ENCODE peak calls at places on chromosome 10, in eight cellular contexts. Z is K562; N is uterus; D is gastrocnemius medialis; W is SJSA1; G is lung; M is CD8-positive, alpha-beta memory T cell; K is tibial artery. E is an unnamed sample.

GRCh38 chr10:103911021-103911459 is 6.9 kb downstream of the STN1 start:
- DNase-seq in Z (peak), N (no peak), D (no peak), W (no peak), G (no peak), M (peak), K (no peak), E (no peak)

GRCh38 chr10:35017608-35018007 is 72.5 kb downstream of the CUL2 start:
- DNase-seq in Z (no peak), N (no peak), D (no peak), W (no peak), G (no peak), M (no peak), K (no peak), E (no peak)

GRCh38 chr10:1754506-1755177 is 17.3 kb upstream of the ADARB2 start:
- DNase-seq in Z (no peak), N (no peak), D (no peak), W (no peak), G (no peak), M (no peak), K (no peak), E (peak)

GRCh38 chr10:129940617-129941198 is 23.4 kb downstream of the EBF3 start:
- DNase-seq in Z (no peak), N (no peak), D (no peak), W (no peak), G (no peak), M (no peak), K (peak), E (no peak)

GRCh38 chr10:123556049-123556448 is 110.1 kb upstream of the GPR26 start:
- DNase-seq in Z (no peak), N (no peak), D (no peak), W (no peak), G (peak), M (no peak), K (no peak), E (no peak)

GRCh38 chr10:60910543-60910942 is 33.4 kb downstream of the RHOBTB1 start:
- DNase-seq in Z (no peak), N (no peak), D (no peak), W (no peak), G (peak), M (no peak), K (peak), E (no peak)

GRCh38 chr10:124736491-124737136 is 7.6 kb downstream of the FAM53B start:
- DNase-seq in Z (no peak), N (peak), D (peak), W (peak), G (peak), M (no peak), K (peak), E (peak)

GRCh38 chr10:81270051-81270450 is 604.9 kb upstream of the NRG3 start:
- DNase-seq in Z (no peak), N (no peak), D (no peak), W (no peak), G (no peak), M (no peak), K (no peak), E (no peak)

GRCh38 chr10:63664341-63664885 is 143.2 kb downstream of the REEP3 start:
- DNase-seq in Z (no peak), N (no peak), D (no peak), W (no peak), G (no peak), M (no peak), K (no peak), E (no peak)

GRCh38 chr10:308572-309085 is 173.4 kb downstream of the ZMYND11 start:
- DNase-seq in Z (no peak), N (no peak), D (no peak), W (no peak), G (no peak), M (no peak), K (no peak), E (no peak)

GRCh38 chr10:77643795-77644468 is 6.3 kb upstream of the KCNMA1 start:
- DNase-seq in Z (peak), N (no peak), D (no peak), W (peak), G (no peak), M (no peak), K (no peak), E (no peak)

GRCh38 chr10:124700293-124701037 is 43.7 kb downstream of the FAM53B start:
- DNase-seq in Z (no peak), N (no peak), D (no peak), W (no peak), G (no peak), M (no peak), K (no peak), E (no peak)

GRCh38 chr10:113543455-113543955 is 9.3 kb upstream of the HABP2 start:
- DNase-seq in Z (no peak), N (no peak), D (no peak), W (no peak), G (no peak), M (no peak), K (no peak), E (no peak)

GRCh38 chr10:114370993-114371392 is 33.3 kb downstream of the AFAP1L2 start:
- DNase-seq in Z (no peak), N (no peak), D (no peak), W (no peak), G (no peak), M (no peak), K (no peak), E (no peak)

GRCh38 chr10:80542053-80542452 is 4.4 kb downstream of the SH2D4B start:
- DNase-seq in Z (no peak), N (no peak), D (no peak), W (peak), G (peak), M (no peak), K (no peak), E (no peak)

GRCh38 chr10:14466256-14466655 is 135.5 kb upstream of the FRMD4A start:
- DNase-seq in Z (no peak), N (no peak), D (peak), W (no peak), G (no peak), M (no peak), K (no peak), E (no peak)

GRCh38 chr10:95286707-95287106 is 4.1 kb downstream of the PDLIM1 start:
- DNase-seq in Z (no peak), N (no peak), D (peak), W (no peak), G (no peak), M (no peak), K (no peak), E (no peak)

GRCh38 chr10:89299031-89299430 is 2.8 kb upstream of the IFIT2 start:
- DNase-seq in Z (no peak), N (no peak), D (no peak), W (no peak), G (no peak), M (no peak), K (no peak), E (no peak)

GRCh38 chr10:123995461-123996131 is 97.8 kb downstream of the CHST15 start:
- DNase-seq in Z (no peak), N (peak), D (no peak), W (peak), G (peak), M (no peak), K (peak), E (no peak)

GRCh38 chr10:121527690-121528089 is 70.6 kb downstream of the FGFR2 start:
- DNase-seq in Z (no peak), N (peak), D (no peak), W (no peak), G (peak), M (no peak), K (no peak), E (no peak)

GRCh38 chr10:46556515-46557318 is at the start of gene GPRIN2:
- DNase-seq in Z (no peak), N (peak), D (no peak), W (no peak), G (peak), M (peak), K (peak), E (no peak)

GRCh38 chr10:33799281-33799943 is 464.9 kb upstream of the NRP1 start:
- DNase-seq in Z (no peak), N (no peak), D (no peak), W (no peak), G (no peak), M (no peak), K (no peak), E (no peak)

GRCh38 chr10:100508691-100509150 is 10.9 kb downstream of the SEC31B start:
- DNase-seq in Z (peak), N (no peak), D (no peak), W (peak), G (no peak), M (no peak), K (no peak), E (no peak)

GRCh38 chr10:100507357-100507732 is 12.3 kb downstream of the SEC31B start:
- DNase-seq in Z (no peak), N (no peak), D (no peak), W (no peak), G (no peak), M (no peak), K (no peak), E (no peak)

GRCh38 chr10:100506596-100507356 is 12.9 kb downstream of the SEC31B start:
- DNase-seq in Z (no peak), N (no peak), D (no peak), W (peak), G (no peak), M (no peak), K (no peak), E (no peak)

GRCh38 chr10:100510533-100511308 is 8.9 kb downstream of the SEC31B start:
- DNase-seq in Z (no peak), N (no peak), D (no peak), W (no peak), G (no peak), M (peak), K (no peak), E (no peak)

GRCh38 chr10:100509241-100509640 is 10.4 kb downstream of the SEC31B start:
- DNase-seq in Z (no peak), N (no peak), D (no peak), W (no peak), G (no peak), M (no peak), K (no peak), E (no peak)
- H3K27ac ChIP-seq in Z (no peak), N (no peak), D (no peak), W (no peak), G (no peak), M (no peak), K (no peak), E (no peak)

DNA sequence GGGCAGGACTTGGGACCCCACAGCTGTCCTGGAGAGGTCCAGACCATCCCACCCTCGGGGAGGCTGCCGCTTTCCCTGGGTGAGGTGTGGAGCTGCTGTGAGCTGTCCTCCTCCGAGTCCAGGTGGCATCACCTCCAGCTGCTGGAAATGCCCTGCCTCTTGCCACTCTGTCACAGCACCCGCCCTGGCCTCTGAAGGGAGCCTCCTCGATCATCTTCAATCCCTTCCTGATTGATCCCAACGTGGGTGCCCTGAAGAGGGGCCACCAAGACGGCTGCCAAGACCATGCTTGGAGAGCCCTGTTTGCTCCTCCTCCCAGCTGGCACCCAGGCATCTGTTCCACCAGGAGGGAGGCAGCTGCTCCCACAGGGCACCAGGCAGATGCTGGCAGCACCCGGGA is 4.6 kb downstream of the C10orf105 start:
- DNase-seq in Z (no peak), N (no peak), D (no peak), W (no peak), G (no peak), M (no peak), K (no peak), E (no peak)
- H3K27ac ChIP-seq in Z (no peak), N (peak), D (no peak), W (no peak), G (no peak), M (no peak), K (peak), E (peak)

GRCh38 chr10:91007656-91008055 is 86.8 kb upstream of the ANKRD1 start:
- DNase-seq in Z (no peak), N (no peak), D (no peak), W (no peak), G (no peak), M (no peak), K (no peak), E (no peak)

GRCh38 chr10:91009121-91009520 is 88.2 kb upstream of the ANKRD1 start:
- DNase-seq in Z (no peak), N (no peak), D (no peak), W (no peak), G (no peak), M (no peak), K (no peak), E (no peak)

GRCh38 chr10:91010952-91011351 is 90.1 kb upstream of the ANKRD1 start:
- DNase-seq in Z (no peak), N (no peak), D (no peak), W (no peak), G (no peak), M (no peak), K (no peak), E (no peak)

GRCh38 chr10:91006752-91007346 is 86.0 kb upstream of the ANKRD1 start:
- DNase-seq in Z (no peak), N (no peak), D (no peak), W (no peak), G (no peak), M (no peak), K (no peak), E (no peak)

GRCh38 chr10:91006001-91006751 is 85.3 kb upstream of the ANKRD1 start:
- DNase-seq in Z (peak), N (peak), D (peak), W (peak), G (peak), M (peak), K (peak), E (peak)
- H3K27ac ChIP-seq in Z (no peak), N (no peak), D (no peak), W (no peak), G (no peak), M (no peak), K (peak), E (peak)

DNA sequence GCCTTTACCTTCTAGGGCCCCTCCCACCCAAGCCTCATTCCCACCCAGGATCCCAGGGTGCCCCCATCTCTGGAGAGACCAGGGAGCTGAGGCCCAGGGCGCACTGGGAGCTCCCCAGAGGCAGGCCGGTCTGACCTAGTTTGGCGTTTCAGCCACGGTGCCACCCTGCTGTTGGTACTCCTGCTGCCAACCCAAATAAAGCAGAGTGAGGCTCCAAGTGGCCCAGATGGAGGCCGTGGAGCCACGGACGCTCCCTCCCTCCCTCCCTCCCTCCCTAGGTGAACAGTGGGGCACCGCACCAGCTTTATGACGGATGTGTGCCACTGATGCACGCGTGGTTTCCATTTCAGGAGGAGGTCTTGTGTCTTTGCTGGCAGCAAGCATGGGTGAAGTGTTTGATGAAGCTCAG is 1.8 kb downstream of the INPP5A start:
- DNase-seq in Z (no peak), N (no peak), D (peak), W (no peak), G (no peak), M (no peak), K (peak), E (no peak)
- H3K27ac ChIP-seq in Z (no peak), N (peak), D (peak), W (no peak), G (peak), M (no peak), K (peak), E (peak)

GRCh38 chr10:22293747-22294404 is 22.3 kb upstream of the COMMD3 start:
- DNase-seq in Z (no peak), N (no peak), D (no peak), W (no peak), G (no peak), M (no peak), K (no peak), E (no peak)

GRCh38 chr10:22294694-22295093 is 21.5 kb upstream of the COMMD3 start:
- DNase-seq in Z (no peak), N (no peak), D (no peak), W (no peak), G (no peak), M (no peak), K (no peak), E (no peak)
- H3K27ac ChIP-seq in Z (no peak), N (no peak), D (no peak), W (no peak), G (no peak), M (no peak), K (no peak), E (no peak)

GRCh38 chr10:5465976-5466450 is 33.4 kb downstream of the CALML5 start:
- DNase-seq in Z (no peak), N (no peak), D (no peak), W (no peak), G (no peak), M (no peak), K (no peak), E (no peak)

GRCh38 chr10:5466451-5466996 is 32.8 kb downstream of the CALML5 start:
- DNase-seq in Z (peak), N (peak), D (no peak), W (no peak), G (peak), M (no peak), K (no peak), E (no peak)

GRCh38 chr10:5469353-5470061 is 29.9 kb downstream of the CALML5 start:
- DNase-seq in Z (no peak), N (no peak), D (no peak), W (no peak), G (no peak), M (no peak), K (peak), E (no peak)

GRCh38 chr10:5468262-5469106 is 30.9 kb downstream of the CALML5 start:
- DNase-seq in Z (no peak), N (no peak), D (no peak), W (no peak), G (no peak), M (no peak), K (no peak), E (no peak)

DNA sequence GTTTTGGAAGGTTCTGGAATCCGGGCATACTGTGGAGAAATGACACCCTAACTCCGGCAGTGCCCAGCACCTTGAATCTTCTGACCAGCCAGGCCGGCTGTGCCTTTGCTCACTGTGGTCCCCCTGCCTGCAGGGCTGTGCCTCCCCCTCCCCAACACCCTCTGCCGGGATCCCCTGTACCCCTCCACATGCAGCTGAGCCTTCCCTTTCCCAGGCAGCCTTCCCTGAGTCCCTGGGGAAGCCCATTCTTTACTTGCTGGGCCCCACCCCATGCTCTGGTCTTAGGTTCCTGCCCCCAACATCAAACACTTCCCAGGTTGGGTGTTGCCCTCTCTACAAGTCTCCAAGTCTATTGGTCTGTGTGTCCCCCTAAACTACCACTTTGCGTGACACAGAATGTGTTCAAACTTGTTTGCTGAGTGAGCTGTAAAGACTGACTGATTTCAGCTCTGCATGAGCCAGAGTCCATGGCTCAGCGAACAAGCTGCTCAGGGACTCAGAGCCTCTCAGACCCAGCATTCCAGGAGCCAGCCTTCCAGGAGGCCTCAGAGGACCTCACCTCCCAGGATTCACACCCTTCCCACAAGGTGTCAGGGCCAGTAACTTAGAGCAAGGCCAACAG is 31.6 kb downstream of the CALML5 start:
- DNase-seq in Z (no peak), N (no peak), D (no peak), W (no peak), G (no peak), M (no peak), K (no peak), E (no peak)
- H3K27ac ChIP-seq in Z (peak), N (no peak), D (no peak), W (no peak), G (no peak), M (peak), K (no peak), E (no peak)

GRCh38 chr10:24215603-24216002 is 6.7 kb downstream of the KIAA1217 start:
- DNase-seq in Z (no peak), N (no peak), D (no peak), W (no peak), G (no peak), M (no peak), K (no peak), E (no peak)
- H3K27ac ChIP-seq in Z (no peak), N (no peak), D (peak), W (no peak), G (peak), M (no peak), K (no peak), E (no peak)

GRCh38 chr10:29860159-29860558 is 199.2 kb downstream of the JCAD start:
- DNase-seq in Z (no peak), N (no peak), D (no peak), W (peak), G (no peak), M (no peak), K (no peak), E (no peak)

GRCh38 chr10:29858352-29859267 is 200.8 kb downstream of the JCAD start:
- DNase-seq in Z (no peak), N (peak), D (peak), W (peak), G (peak), M (no peak), K (peak), E (no peak)

GRCh38 chr10:29857843-29858242 is 201.5 kb downstream of the JCAD start:
- DNase-seq in Z (no peak), N (no peak), D (no peak), W (no peak), G (no peak), M (no peak), K (no peak), E (no peak)

GRCh38 chr10:29861811-29862505 is 197.4 kb downstream of the JCAD start:
- DNase-seq in Z (no peak), N (no peak), D (no peak), W (peak), G (no peak), M (no peak), K (no peak), E (no peak)

DNA sequence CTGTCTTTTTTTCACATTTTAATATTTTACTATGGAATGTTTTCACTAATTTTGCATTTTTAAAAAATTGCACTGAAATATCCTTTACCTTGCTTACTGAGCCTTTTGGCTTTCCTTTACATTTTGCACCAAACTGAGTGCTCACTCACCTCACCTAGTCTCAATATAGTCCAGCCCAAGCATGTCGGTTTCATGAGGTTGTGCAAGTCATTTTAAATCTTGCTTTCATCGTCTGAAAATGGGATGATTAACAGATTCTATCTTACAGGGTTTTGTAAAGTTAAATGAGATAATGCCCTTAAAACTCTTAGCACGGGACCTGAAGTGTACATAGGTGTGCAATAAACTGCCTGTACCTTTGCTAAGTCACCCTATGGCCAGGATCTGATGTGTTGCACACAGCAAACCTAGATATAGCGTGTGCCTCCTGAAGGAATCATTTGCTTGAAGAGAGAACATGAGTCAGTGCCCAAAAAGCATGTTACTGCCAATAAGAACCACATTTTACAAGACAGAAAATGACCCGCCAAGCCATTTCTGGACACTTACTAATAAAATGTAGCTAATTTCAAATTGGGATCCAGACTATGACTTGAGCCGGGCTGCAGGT is 199.8 kb downstream of the JCAD start:
- DNase-seq in Z (no peak), N (no peak), D (no peak), W (no peak), G (no peak), M (no peak), K (no peak), E (no peak)
- H3K27ac ChIP-seq in Z (no peak), N (peak), D (peak), W (no peak), G (no peak), M (no peak), K (peak), E (no peak)

E was measured in substantia nigra.